ENCODE peak calls at places on chromosomes 6 and 20, in seven cellular contexts. One of them, this sample, is unnamed.
A peak's percentile ranks its signal among the peaks of the same experiment; 100 is the strongest.

GRCh38 chr20:17871181-17871580 is 97.4 kb downstream of the SNX5 start:
- DNase-seq in AG04450: no peak
- DNase-seq in lung: no peak
- DNase-seq in lower leg skin: no peak
- DNase-seq in SK-N-SH: no peak
- DNase-seq in fibroblast of pulmonary artery: peak; percentile 49
- DNase-seq in fibroblast of the aortic adventitia: no peak
- DNase-seq in this sample: no peak

GRCh38 chr6:157634566-157634965 is 188.5 kb upstream of the SNX9 start:
- DNase-seq in AG04450: no peak
- DNase-seq in lung: no peak
- DNase-seq in lower leg skin: no peak
- DNase-seq in SK-N-SH: no peak
- DNase-seq in fibroblast of pulmonary artery: no peak
- DNase-seq in fibroblast of the aortic adventitia: no peak
- DNase-seq in this sample: no peak

GRCh38 chr6:161079566-161080262 is 88.1 kb downstream of the MAP3K4 start:
- DNase-seq in AG04450: peak; percentile 13
- DNase-seq in lung: no peak
- DNase-seq in lower leg skin: no peak
- DNase-seq in SK-N-SH: no peak
- DNase-seq in fibroblast of pulmonary artery: peak; percentile 71
- DNase-seq in fibroblast of the aortic adventitia: peak; percentile 42
- DNase-seq in this sample: no peak

GRCh38 chr6:23445157-23445710 is 680.8 kb upstream of the NRSN1 start:
- DNase-seq in AG04450: no peak
- DNase-seq in lung: no peak
- DNase-seq in lower leg skin: no peak
- DNase-seq in SK-N-SH: no peak
- DNase-seq in fibroblast of pulmonary artery: peak; percentile 23
- DNase-seq in fibroblast of the aortic adventitia: peak; percentile 48
- DNase-seq in this sample: no peak

GRCh38 chr6:132257561-132257960 is 143.7 kb downstream of the MOXD1 start:
- DNase-seq in AG04450: no peak
- DNase-seq in lung: no peak
- DNase-seq in lower leg skin: no peak
- DNase-seq in SK-N-SH: no peak
- DNase-seq in fibroblast of pulmonary artery: no peak
- DNase-seq in fibroblast of the aortic adventitia: no peak
- DNase-seq in this sample: no peak

GRCh38 chr6:34241351-34242215 is 4.9 kb downstream of the HMGA1 start:
- DNase-seq in AG04450: no peak
- DNase-seq in lung: no peak
- DNase-seq in lower leg skin: peak; percentile 76
- DNase-seq in SK-N-SH: no peak
- DNase-seq in fibroblast of pulmonary artery: no peak
- DNase-seq in fibroblast of the aortic adventitia: no peak
- DNase-seq in this sample: peak; percentile 51

GRCh38 chr6:144123836-144124235 is 26.5 kb upstream of the STX11 start:
- DNase-seq in AG04450: no peak
- DNase-seq in lung: no peak
- DNase-seq in lower leg skin: no peak
- DNase-seq in SK-N-SH: no peak
- DNase-seq in fibroblast of pulmonary artery: no peak
- DNase-seq in fibroblast of the aortic adventitia: no peak
- DNase-seq in this sample: no peak

GRCh38 chr20:25025091-25025861 is 32.7 kb downstream of the ACSS1 start:
- DNase-seq in AG04450: no peak
- DNase-seq in lung: no peak
- DNase-seq in lower leg skin: peak; percentile 68
- DNase-seq in SK-N-SH: no peak
- DNase-seq in fibroblast of pulmonary artery: no peak
- DNase-seq in fibroblast of the aortic adventitia: no peak
- DNase-seq in this sample: peak; percentile 35

GRCh38 chr6:20313960-20314530 is 87.6 kb upstream of the E2F3 start:
- DNase-seq in AG04450: no peak
- DNase-seq in lung: no peak
- DNase-seq in lower leg skin: no peak
- DNase-seq in SK-N-SH: no peak
- DNase-seq in fibroblast of pulmonary artery: no peak
- DNase-seq in fibroblast of the aortic adventitia: no peak
- DNase-seq in this sample: no peak

GRCh38 chr20:1112908-1113307 is 5.5 kb upstream of the PSMF1 start:
- DNase-seq in AG04450: no peak
- DNase-seq in lung: no peak
- DNase-seq in lower leg skin: no peak
- DNase-seq in SK-N-SH: no peak
- DNase-seq in fibroblast of pulmonary artery: no peak
- DNase-seq in fibroblast of the aortic adventitia: no peak
- DNase-seq in this sample: no peak

GRCh38 chr6:99434702-99435530 is 9.8 kb upstream of the PNISR start:
- DNase-seq in AG04450: no peak
- DNase-seq in lung: no peak
- DNase-seq in lower leg skin: no peak
- DNase-seq in SK-N-SH: peak; percentile 15
- DNase-seq in fibroblast of pulmonary artery: peak; percentile 59
- DNase-seq in fibroblast of the aortic adventitia: peak; percentile 59
- DNase-seq in this sample: no peak

GRCh38 chr20:46276531-46276930 is 31.8 kb downstream of the CDH22 start:
- DNase-seq in AG04450: no peak
- DNase-seq in lung: no peak
- DNase-seq in lower leg skin: no peak
- DNase-seq in SK-N-SH: no peak
- DNase-seq in fibroblast of pulmonary artery: no peak
- DNase-seq in fibroblast of the aortic adventitia: no peak
- DNase-seq in this sample: no peak

GRCh38 chr20:46004813-46005505 is 3.7 kb upstream of the MMP9 start:
- DNase-seq in AG04450: no peak
- DNase-seq in lung: no peak
- DNase-seq in lower leg skin: no peak
- DNase-seq in SK-N-SH: no peak
- DNase-seq in fibroblast of pulmonary artery: no peak
- DNase-seq in fibroblast of the aortic adventitia: no peak
- DNase-seq in this sample: peak; percentile 69

GRCh38 chr6:157181649-157182048 is 141.7 kb downstream of the TMEM242 start:
- DNase-seq in AG04450: no peak
- DNase-seq in lung: no peak
- DNase-seq in lower leg skin: no peak
- DNase-seq in SK-N-SH: no peak
- DNase-seq in fibroblast of pulmonary artery: no peak
- DNase-seq in fibroblast of the aortic adventitia: no peak
- DNase-seq in this sample: no peak

GRCh38 chr6:156169361-156169760 is 607.8 kb upstream of the ARID1B start:
- DNase-seq in AG04450: no peak
- DNase-seq in lung: no peak
- DNase-seq in lower leg skin: no peak
- DNase-seq in SK-N-SH: no peak
- DNase-seq in fibroblast of pulmonary artery: peak; percentile 2
- DNase-seq in fibroblast of the aortic adventitia: peak; percentile 14
- DNase-seq in this sample: no peak

GRCh38 chr20:57695940-57696339 is 13.9 kb downstream of the PMEPA1 start:
- DNase-seq in AG04450: no peak
- DNase-seq in lung: no peak
- DNase-seq in lower leg skin: no peak
- DNase-seq in SK-N-SH: no peak
- DNase-seq in fibroblast of pulmonary artery: no peak
- DNase-seq in fibroblast of the aortic adventitia: no peak
- DNase-seq in this sample: no peak

GRCh38 chr6:91715171-91715805 is 1128.4 kb upstream of the MAP3K7 start:
- DNase-seq in AG04450: no peak
- DNase-seq in lung: no peak
- DNase-seq in lower leg skin: no peak
- DNase-seq in SK-N-SH: no peak
- DNase-seq in fibroblast of pulmonary artery: no peak
- DNase-seq in fibroblast of the aortic adventitia: no peak
- DNase-seq in this sample: no peak

GRCh38 chr6:134381926-134382325 is 64.0 kb upstream of the SGK1 start:
- DNase-seq in AG04450: no peak
- DNase-seq in lung: no peak
- DNase-seq in lower leg skin: no peak
- DNase-seq in SK-N-SH: no peak
- DNase-seq in fibroblast of pulmonary artery: peak; percentile 58
- DNase-seq in fibroblast of the aortic adventitia: peak; percentile 14
- DNase-seq in this sample: no peak

GRCh38 chr6:144360401-144360800 is 75.3 kb downstream of the UTRN start:
- DNase-seq in AG04450: no peak
- DNase-seq in lung: no peak
- DNase-seq in lower leg skin: no peak
- DNase-seq in SK-N-SH: no peak
- DNase-seq in fibroblast of pulmonary artery: no peak
- DNase-seq in fibroblast of the aortic adventitia: no peak
- DNase-seq in this sample: no peak

GRCh38 chr6:66508433-66508832 is 801.4 kb upstream of the EYS start:
- DNase-seq in AG04450: peak; percentile 58
- DNase-seq in lung: no peak
- DNase-seq in lower leg skin: no peak
- DNase-seq in SK-N-SH: no peak
- DNase-seq in fibroblast of pulmonary artery: peak; percentile 22
- DNase-seq in fibroblast of the aortic adventitia: no peak
- DNase-seq in this sample: no peak

GRCh38 chr20:584375-585301 is 25.5 kb downstream of the TCF15 start:
- DNase-seq in AG04450: no peak
- DNase-seq in lung: no peak
- DNase-seq in lower leg skin: no peak
- DNase-seq in SK-N-SH: no peak
- DNase-seq in fibroblast of pulmonary artery: no peak
- DNase-seq in fibroblast of the aortic adventitia: no peak
- DNase-seq in this sample: no peak

GRCh38 chr6:134049586-134049985 is 2.8 kb downstream of the SLC2A12 start:
- DNase-seq in AG04450: no peak
- DNase-seq in lung: no peak
- DNase-seq in lower leg skin: no peak
- DNase-seq in SK-N-SH: no peak
- DNase-seq in fibroblast of pulmonary artery: no peak
- DNase-seq in fibroblast of the aortic adventitia: no peak
- DNase-seq in this sample: no peak

GRCh38 chr6:157219201-157220200 is 103.8 kb downstream of the TMEM242 start:
- DNase-seq in AG04450: no peak
- DNase-seq in lung: no peak
- DNase-seq in lower leg skin: peak; percentile 84
- DNase-seq in SK-N-SH: no peak
- DNase-seq in fibroblast of pulmonary artery: peak; percentile 43
- DNase-seq in fibroblast of the aortic adventitia: peak; percentile 35
- DNase-seq in this sample: no peak

GRCh38 chr20:64041781-64042771 is 6.1 kb downstream of the C20orf204 start:
- DNase-seq in AG04450: no peak
- DNase-seq in lung: no peak
- DNase-seq in lower leg skin: no peak
- DNase-seq in SK-N-SH: no peak
- DNase-seq in fibroblast of pulmonary artery: no peak
- DNase-seq in fibroblast of the aortic adventitia: no peak
- DNase-seq in this sample: no peak

GRCh38 chr6:29705389-29706231 is 17.6 kb upstream of the HLA-F start:
- DNase-seq in AG04450: peak; percentile 15
- DNase-seq in lung: no peak
- DNase-seq in lower leg skin: no peak
- DNase-seq in SK-N-SH: peak; percentile 61
- DNase-seq in fibroblast of pulmonary artery: peak; percentile 69
- DNase-seq in fibroblast of the aortic adventitia: peak; percentile 71
- DNase-seq in this sample: no peak

GRCh38 chr20:48212806-48213509 is 427.7 kb upstream of the SULF2 start:
- DNase-seq in AG04450: no peak
- DNase-seq in lung: no peak
- DNase-seq in lower leg skin: no peak
- DNase-seq in SK-N-SH: no peak
- DNase-seq in fibroblast of pulmonary artery: no peak
- DNase-seq in fibroblast of the aortic adventitia: no peak
- DNase-seq in this sample: no peak

GRCh38 chr20:53141651-53142050 is 169.5 kb downstream of the TSHZ2 start:
- DNase-seq in AG04450: no peak
- DNase-seq in lung: no peak
- DNase-seq in lower leg skin: no peak
- DNase-seq in SK-N-SH: no peak
- DNase-seq in fibroblast of pulmonary artery: no peak
- DNase-seq in fibroblast of the aortic adventitia: no peak
- DNase-seq in this sample: no peak

GRCh38 chr6:63685453-63686379 is 50.1 kb downstream of the PHF3 start:
- DNase-seq in AG04450: no peak
- DNase-seq in lung: no peak
- DNase-seq in lower leg skin: no peak
- DNase-seq in SK-N-SH: no peak
- DNase-seq in fibroblast of pulmonary artery: no peak
- DNase-seq in fibroblast of the aortic adventitia: no peak
- DNase-seq in this sample: no peak

GRCh38 chr6:63690210-63690609 is 54.6 kb downstream of the PHF3 start:
- DNase-seq in AG04450: no peak
- DNase-seq in lung: no peak
- DNase-seq in lower leg skin: no peak
- DNase-seq in SK-N-SH: no peak
- DNase-seq in fibroblast of pulmonary artery: peak; percentile 17
- DNase-seq in fibroblast of the aortic adventitia: no peak
- DNase-seq in this sample: no peak

DNA sequence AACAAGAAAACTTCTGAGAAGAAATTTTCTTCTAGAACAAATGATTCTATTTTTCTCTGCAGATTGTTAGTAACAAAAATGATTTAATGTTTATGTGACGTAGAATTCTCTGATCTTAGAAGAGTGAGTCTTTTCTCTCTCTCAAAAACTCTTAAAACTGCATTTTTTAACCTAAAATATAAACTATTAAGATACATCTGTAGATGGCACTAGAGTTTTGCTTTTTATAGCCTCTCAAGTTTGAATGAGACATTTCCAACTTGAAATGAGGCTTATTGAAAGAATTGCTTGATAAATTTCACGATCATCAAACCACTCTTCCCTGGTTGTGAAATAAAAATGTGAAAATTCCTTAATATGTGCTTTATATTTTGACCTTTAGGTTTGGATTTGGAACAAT is 53.8 kb downstream of the PHF3 start:
- DNase-seq in AG04450: no peak
- DNase-seq in lung: no peak
- DNase-seq in lower leg skin: no peak
- DNase-seq in SK-N-SH: no peak
- DNase-seq in fibroblast of pulmonary artery: peak; percentile 7
- DNase-seq in fibroblast of the aortic adventitia: no peak
- DNase-seq in this sample: no peak
- TF ChIP-seq CTCF in AG04450: no peak
- TF ChIP-seq CTCF in lung: no peak
- TF ChIP-seq CTCF in lower leg skin: no peak
- TF ChIP-seq CTCF in SK-N-SH: peak; percentile 37
- TF ChIP-seq CTCF in fibroblast of pulmonary artery: no peak
- TF ChIP-seq CTCF in fibroblast of the aortic adventitia: no peak
- TF ChIP-seq CTCF in this sample: no peak

GRCh38 chr6:149028767-149029405 is 282.1 kb downstream of the UST start:
- DNase-seq in AG04450: peak; percentile 87
- DNase-seq in lung: peak; percentile 63
- DNase-seq in lower leg skin: no peak
- DNase-seq in SK-N-SH: peak; percentile 67
- DNase-seq in fibroblast of pulmonary artery: peak; percentile 97
- DNase-seq in fibroblast of the aortic adventitia: peak; percentile 98
- DNase-seq in this sample: no peak
- TF ChIP-seq CTCF in AG04450: peak; percentile 60
- TF ChIP-seq CTCF in lung: peak; percentile 56
- TF ChIP-seq CTCF in lower leg skin: no peak
- TF ChIP-seq CTCF in SK-N-SH: peak; percentile 70
- TF ChIP-seq CTCF in fibroblast of pulmonary artery: peak; percentile 50
- TF ChIP-seq CTCF in fibroblast of the aortic adventitia: peak; percentile 53
- TF ChIP-seq CTCF in this sample: peak; percentile 64

GRCh38 chr20:50788045-50788867 is 6.6 kb upstream of the BCAS4 start:
- DNase-seq in AG04450: peak; percentile 53
- DNase-seq in lung: peak; percentile 39
- DNase-seq in lower leg skin: no peak
- DNase-seq in SK-N-SH: peak; percentile 57
- DNase-seq in fibroblast of pulmonary artery: peak; percentile 82
- DNase-seq in fibroblast of the aortic adventitia: peak; percentile 87
- DNase-seq in this sample: no peak
- TF ChIP-seq CTCF in AG04450: peak; percentile 75
- TF ChIP-seq CTCF in lung: no peak
- TF ChIP-seq CTCF in lower leg skin: no peak
- TF ChIP-seq CTCF in SK-N-SH: peak; percentile 70
- TF ChIP-seq CTCF in fibroblast of pulmonary artery: peak; percentile 66
- TF ChIP-seq CTCF in fibroblast of the aortic adventitia: peak; percentile 77
- TF ChIP-seq CTCF in this sample: no peak

GRCh38 chr6:159758031-159759001 is 3.5 kb upstream of the ACAT2 start:
- DNase-seq in AG04450: peak; percentile 16
- DNase-seq in lung: no peak
- DNase-seq in lower leg skin: no peak
- DNase-seq in SK-N-SH: no peak
- DNase-seq in fibroblast of pulmonary artery: peak; percentile 41
- DNase-seq in fibroblast of the aortic adventitia: peak; percentile 28
- DNase-seq in this sample: no peak
- TF ChIP-seq CTCF in AG04450: peak; percentile 43
- TF ChIP-seq CTCF in lung: no peak
- TF ChIP-seq CTCF in lower leg skin: no peak
- TF ChIP-seq CTCF in SK-N-SH: peak; percentile 49
- TF ChIP-seq CTCF in fibroblast of pulmonary artery: peak; percentile 4
- TF ChIP-seq CTCF in fibroblast of the aortic adventitia: no peak
- TF ChIP-seq CTCF in this sample: no peak

This sample was measured in ascending aorta.